ENCODE peak calls at places on chromosomes 5 and 9, in seven cellular contexts. One of them, this sample, is unnamed.

GRCh38 chr5:53236683-53237082 is 127.1 kb upstream of the MOCS2 start:
- DNase-seq in Peyer's patch: no peak
- DNase-seq in right atrium auricular region: no peak
- DNase-seq in Caco-2: no peak
- DNase-seq in A549: no peak
- DNase-seq in ovary: no peak
- DNase-seq in small intestine: no peak
- DNase-seq in this sample: no peak

GRCh38 chr9:136850866-136851775 is 1.0 kb upstream of the MAMDC4 start:
- DNase-seq in Peyer's patch: no peak
- DNase-seq in right atrium auricular region: no peak
- DNase-seq in Caco-2: no peak
- DNase-seq in A549: no peak
- DNase-seq in ovary: no peak
- DNase-seq in small intestine: no peak
- DNase-seq in this sample: peak; percentile 24

GRCh38 chr9:137067860-137068538 is 2.4 kb downstream of the SAPCD2 start:
- DNase-seq in Peyer's patch: peak; percentile 74
- DNase-seq in right atrium auricular region: peak; percentile 77
- DNase-seq in Caco-2: peak; percentile 90
- DNase-seq in A549: peak; percentile 88
- DNase-seq in ovary: peak; percentile 83
- DNase-seq in small intestine: peak; percentile 90
- DNase-seq in this sample: peak; percentile 85

GRCh38 chr9:128995791-128996190 is 32.3 kb downstream of the SH3GLB2 start:
- DNase-seq in Peyer's patch: no peak
- DNase-seq in right atrium auricular region: no peak
- DNase-seq in Caco-2: no peak
- DNase-seq in A549: no peak
- DNase-seq in ovary: no peak
- DNase-seq in small intestine: no peak
- DNase-seq in this sample: no peak

GRCh38 chr9:117744856-117745389 is 40.7 kb downstream of the TLR4 start:
- DNase-seq in Peyer's patch: no peak
- DNase-seq in right atrium auricular region: no peak
- DNase-seq in Caco-2: no peak
- DNase-seq in A549: no peak
- DNase-seq in ovary: no peak
- DNase-seq in small intestine: no peak
- DNase-seq in this sample: no peak

GRCh38 chr5:133552925-133553525 is 59.3 kb downstream of the FSTL4 start:
- DNase-seq in Peyer's patch: peak; percentile 36
- DNase-seq in right atrium auricular region: no peak
- DNase-seq in Caco-2: peak; percentile 74
- DNase-seq in A549: peak; percentile 61
- DNase-seq in ovary: no peak
- DNase-seq in small intestine: peak; percentile 65
- DNase-seq in this sample: peak; percentile 77

GRCh38 chr5:35212006-35212982 is 18.0 kb downstream of the PRLR start:
- DNase-seq in Peyer's patch: no peak
- DNase-seq in right atrium auricular region: no peak
- DNase-seq in Caco-2: no peak
- DNase-seq in A549: no peak
- DNase-seq in ovary: no peak
- DNase-seq in small intestine: no peak
- DNase-seq in this sample: no peak

GRCh38 chr9:111852291-111852690 is 44.3 kb upstream of the UGCG start:
- DNase-seq in Peyer's patch: no peak
- DNase-seq in right atrium auricular region: no peak
- DNase-seq in Caco-2: no peak
- DNase-seq in A549: no peak
- DNase-seq in ovary: no peak
- DNase-seq in small intestine: no peak
- DNase-seq in this sample: no peak

GRCh38 chr5:107340631-107341030 is 330.1 kb downstream of the EFNA5 start:
- DNase-seq in Peyer's patch: no peak
- DNase-seq in right atrium auricular region: no peak
- DNase-seq in Caco-2: no peak
- DNase-seq in A549: no peak
- DNase-seq in ovary: no peak
- DNase-seq in small intestine: no peak
- DNase-seq in this sample: no peak

GRCh38 chr5:83899351-83899970 is 178.8 kb upstream of the HAPLN1 start:
- DNase-seq in Peyer's patch: no peak
- DNase-seq in right atrium auricular region: no peak
- DNase-seq in Caco-2: no peak
- DNase-seq in A549: no peak
- DNase-seq in ovary: no peak
- DNase-seq in small intestine: no peak
- DNase-seq in this sample: no peak

GRCh38 chr9:95383198-95383673 is 65.7 kb upstream of the FANCC start:
- DNase-seq in Peyer's patch: no peak
- DNase-seq in right atrium auricular region: no peak
- DNase-seq in Caco-2: peak; percentile 50
- DNase-seq in A549: peak; percentile 80
- DNase-seq in ovary: no peak
- DNase-seq in small intestine: no peak
- DNase-seq in this sample: no peak

GRCh38 chr9:130962418-130963316 is 23.6 kb upstream of the FIBCD1 start:
- DNase-seq in Peyer's patch: no peak
- DNase-seq in right atrium auricular region: peak; percentile 73
- DNase-seq in Caco-2: no peak
- DNase-seq in A549: peak; percentile 82
- DNase-seq in ovary: no peak
- DNase-seq in small intestine: no peak
- DNase-seq in this sample: no peak

GRCh38 chr9:99561435-99562262 is 260.0 kb upstream of the NR4A3 start:
- DNase-seq in Peyer's patch: no peak
- DNase-seq in right atrium auricular region: no peak
- DNase-seq in Caco-2: no peak
- DNase-seq in A549: no peak
- DNase-seq in ovary: no peak
- DNase-seq in small intestine: no peak
- DNase-seq in this sample: no peak

GRCh38 chr5:1831257-1831656 is 30.1 kb downstream of the NDUFS6 start:
- DNase-seq in Peyer's patch: no peak
- DNase-seq in right atrium auricular region: no peak
- DNase-seq in Caco-2: no peak
- DNase-seq in A549: no peak
- DNase-seq in ovary: no peak
- DNase-seq in small intestine: no peak
- DNase-seq in this sample: no peak

GRCh38 chr5:173835662-173836061 is 52.5 kb upstream of the CPEB4 start:
- DNase-seq in Peyer's patch: no peak
- DNase-seq in right atrium auricular region: no peak
- DNase-seq in Caco-2: no peak
- DNase-seq in A549: peak; percentile 13
- DNase-seq in ovary: no peak
- DNase-seq in small intestine: no peak
- DNase-seq in this sample: no peak

GRCh38 chr5:59367791-59368394 is 525.6 kb downstream of the PDE4D start:
- DNase-seq in Peyer's patch: no peak
- DNase-seq in right atrium auricular region: no peak
- DNase-seq in Caco-2: peak; percentile 63
- DNase-seq in A549: peak; percentile 84
- DNase-seq in ovary: peak; percentile 50
- DNase-seq in small intestine: peak; percentile 68
- DNase-seq in this sample: peak; percentile 67

GRCh38 chr9:101605547-101605946 is 10.8 kb upstream of the PPP3R2 start:
- DNase-seq in Peyer's patch: no peak
- DNase-seq in right atrium auricular region: no peak
- DNase-seq in Caco-2: no peak
- DNase-seq in A549: no peak
- DNase-seq in ovary: no peak
- DNase-seq in small intestine: no peak
- DNase-seq in this sample: no peak

GRCh38 chr5:107313098-107313497 is 357.6 kb downstream of the EFNA5 start:
- DNase-seq in Peyer's patch: no peak
- DNase-seq in right atrium auricular region: no peak
- DNase-seq in Caco-2: no peak
- DNase-seq in A549: no peak
- DNase-seq in ovary: no peak
- DNase-seq in small intestine: no peak
- DNase-seq in this sample: no peak

GRCh38 chr9:12849486-12850010 is 74.7 kb downstream of the LURAP1L start:
- DNase-seq in Peyer's patch: no peak
- DNase-seq in right atrium auricular region: no peak
- DNase-seq in Caco-2: no peak
- DNase-seq in A549: no peak
- DNase-seq in ovary: no peak
- DNase-seq in small intestine: no peak
- DNase-seq in this sample: no peak

GRCh38 chr9:95510610-95511231 is 6.0 kb downstream of the PTCH1 start:
- DNase-seq in Peyer's patch: peak; percentile 60
- DNase-seq in right atrium auricular region: peak; percentile 89
- DNase-seq in Caco-2: peak; percentile 97
- DNase-seq in A549: peak; percentile 93
- DNase-seq in ovary: peak; percentile 92
- DNase-seq in small intestine: peak; percentile 93
- DNase-seq in this sample: peak; percentile 95

GRCh38 chr9:122614362-122614761 is at the start of gene OR1Q1:
- DNase-seq in Peyer's patch: no peak
- DNase-seq in right atrium auricular region: no peak
- DNase-seq in Caco-2: no peak
- DNase-seq in A549: no peak
- DNase-seq in ovary: no peak
- DNase-seq in small intestine: no peak
- DNase-seq in this sample: no peak

DNA sequence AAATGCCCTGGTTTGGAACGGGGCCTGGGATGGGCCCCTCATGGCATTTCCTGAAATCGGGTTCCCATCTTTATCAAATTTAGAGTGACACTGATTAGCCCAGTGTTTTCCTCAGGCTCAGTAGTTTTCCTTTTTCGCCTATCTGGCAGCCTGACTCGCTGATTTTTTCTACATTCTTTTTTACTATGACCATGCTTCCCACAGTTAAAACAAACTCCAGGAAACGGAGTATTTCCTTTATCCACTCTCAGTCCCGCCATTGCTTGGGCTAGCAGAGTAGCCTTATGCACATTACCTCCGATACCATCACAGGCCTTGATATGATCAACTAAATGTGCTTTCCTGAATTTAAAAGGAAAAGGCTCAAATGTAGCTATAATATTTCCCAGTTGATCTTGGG is 5.5 kb downstream of the OR1Q1 start:
- DNase-seq in Peyer's patch: no peak
- DNase-seq in right atrium auricular region: no peak
- DNase-seq in Caco-2: no peak
- DNase-seq in A549: no peak
- DNase-seq in ovary: no peak
- DNase-seq in small intestine: no peak
- DNase-seq in this sample: no peak
- H3K9me3 ChIP-seq in Peyer's patch: no peaks in the 10 kb centered on the region
- H3K9me3 ChIP-seq in right atrium auricular region: no peaks in the 10 kb centered on the region
- H3K9me3 ChIP-seq in Caco-2: no peaks in the 10 kb centered on the region
- H3K9me3 ChIP-seq in A549: no peaks in the 10 kb centered on the region
- H3K9me3 ChIP-seq in ovary: no peaks in the 10 kb centered on the region
- H3K9me3 ChIP-seq in small intestine: no peaks in the 10 kb centered on the region
- H3K9me3 ChIP-seq in this sample: no peaks in the 10 kb centered on the region

GRCh38 chr9:65432722-65433323 is 147.8 kb upstream of the FOXD4L5 start:
- DNase-seq in Peyer's patch: no peak
- DNase-seq in right atrium auricular region: no peak
- DNase-seq in Caco-2: no peak
- DNase-seq in A549: no peak
- DNase-seq in ovary: no peak
- DNase-seq in small intestine: no peak
- DNase-seq in this sample: no peak
- H3K9me3 ChIP-seq in Peyer's patch: peaks cover 6% of the 10 kb centered on the region
- H3K9me3 ChIP-seq in right atrium auricular region: no peaks in the 10 kb centered on the region
- H3K9me3 ChIP-seq in Caco-2: no peaks in the 10 kb centered on the region
- H3K9me3 ChIP-seq in A549: no peaks in the 10 kb centered on the region
- H3K9me3 ChIP-seq in ovary: no peaks in the 10 kb centered on the region
- H3K9me3 ChIP-seq in small intestine: peaks cover 2% of the 10 kb centered on the region
- H3K9me3 ChIP-seq in this sample: peaks cover 2% of the 10 kb centered on the region

GRCh38 chr5:72206994-72207393 is 99.7 kb downstream of the MAP1B start:
- DNase-seq in Peyer's patch: no peak
- DNase-seq in right atrium auricular region: no peak
- DNase-seq in Caco-2: no peak
- DNase-seq in A549: no peak
- DNase-seq in ovary: no peak
- DNase-seq in small intestine: no peak
- DNase-seq in this sample: no peak

GRCh38 chr5:72206160-72206559 is 98.9 kb downstream of the MAP1B start:
- DNase-seq in Peyer's patch: no peak
- DNase-seq in right atrium auricular region: no peak
- DNase-seq in Caco-2: no peak
- DNase-seq in A549: no peak
- DNase-seq in ovary: no peak
- DNase-seq in small intestine: no peak
- DNase-seq in this sample: no peak

GRCh38 chr5:72205431-72206009 is 98.2 kb downstream of the MAP1B start:
- DNase-seq in Peyer's patch: no peak
- DNase-seq in right atrium auricular region: no peak
- DNase-seq in Caco-2: no peak
- DNase-seq in A549: no peak
- DNase-seq in ovary: no peak
- DNase-seq in small intestine: no peak
- DNase-seq in this sample: no peak

GRCh38 chr5:72203251-72203845 is 96.1 kb downstream of the MAP1B start:
- DNase-seq in Peyer's patch: no peak
- DNase-seq in right atrium auricular region: no peak
- DNase-seq in Caco-2: no peak
- DNase-seq in A549: no peak
- DNase-seq in ovary: no peak
- DNase-seq in small intestine: no peak
- DNase-seq in this sample: no peak

DNA sequence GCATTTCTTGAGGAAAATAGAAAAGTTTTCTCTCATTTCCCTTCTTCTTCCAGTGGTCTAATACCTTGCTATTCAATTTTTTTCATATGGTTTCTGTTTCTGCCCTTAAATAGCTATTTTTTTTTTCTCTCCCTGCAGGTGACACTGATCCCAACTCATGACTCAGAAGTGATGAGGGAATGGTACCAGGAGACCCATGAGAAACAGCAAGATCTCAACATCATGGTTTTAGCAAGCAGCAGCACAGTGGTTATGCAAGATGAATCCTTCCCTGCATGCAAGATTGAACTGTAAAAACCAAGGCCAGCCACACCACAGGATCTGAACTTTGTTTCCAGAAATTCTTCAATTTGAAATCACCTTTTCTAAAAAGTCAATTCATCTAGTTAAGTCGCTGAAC is 97.7 kb downstream of the MAP1B start:
- DNase-seq in Peyer's patch: no peak
- DNase-seq in right atrium auricular region: no peak
- DNase-seq in Caco-2: no peak
- DNase-seq in A549: no peak
- DNase-seq in ovary: no peak
- DNase-seq in small intestine: no peak
- DNase-seq in this sample: no peak
- H3K9me3 ChIP-seq in Peyer's patch: no peaks in the 10 kb centered on the region
- H3K9me3 ChIP-seq in right atrium auricular region: no peaks in the 10 kb centered on the region
- H3K9me3 ChIP-seq in Caco-2: no peaks in the 10 kb centered on the region
- H3K9me3 ChIP-seq in A549: no peaks in the 10 kb centered on the region
- H3K9me3 ChIP-seq in ovary: no peaks in the 10 kb centered on the region
- H3K9me3 ChIP-seq in small intestine: no peaks in the 10 kb centered on the region
- H3K9me3 ChIP-seq in this sample: no peaks in the 10 kb centered on the region

DNA sequence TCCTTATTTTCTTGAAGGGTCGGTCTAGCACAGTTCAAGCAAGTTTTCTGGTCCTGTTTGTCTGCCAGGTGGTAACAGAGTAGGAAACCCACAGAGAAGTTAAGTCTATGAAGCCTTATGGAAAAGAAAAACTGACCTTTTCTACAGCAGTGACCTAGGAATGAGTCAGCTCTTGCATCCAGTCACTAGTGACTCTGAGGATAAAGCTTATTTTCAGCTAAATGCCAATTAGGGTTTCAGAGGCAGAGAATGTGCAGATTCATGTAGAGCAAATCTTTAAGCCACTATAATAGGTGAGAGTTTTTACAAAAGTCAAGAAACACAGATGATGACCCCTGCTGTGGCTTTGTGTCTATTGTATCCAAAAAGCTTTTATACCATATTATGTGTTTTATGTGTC is 100.7 kb downstream of the CWC27 start:
- DNase-seq in Peyer's patch: no peak
- DNase-seq in right atrium auricular region: no peak
- DNase-seq in Caco-2: no peak
- DNase-seq in A549: peak; percentile 2
- DNase-seq in ovary: no peak
- DNase-seq in small intestine: no peak
- DNase-seq in this sample: no peak
- H3K9me3 ChIP-seq in Peyer's patch: no peaks in the 10 kb centered on the region
- H3K9me3 ChIP-seq in right atrium auricular region: no peaks in the 10 kb centered on the region
- H3K9me3 ChIP-seq in Caco-2: no peaks in the 10 kb centered on the region
- H3K9me3 ChIP-seq in A549: no peaks in the 10 kb centered on the region
- H3K9me3 ChIP-seq in ovary: no peaks in the 10 kb centered on the region
- H3K9me3 ChIP-seq in small intestine: no peaks in the 10 kb centered on the region
- H3K9me3 ChIP-seq in this sample: no peaks in the 10 kb centered on the region